ENCODE peak calls at places on chromosomes 16 and 17, in four cellular contexts. U is AG04450, M is heart left ventricle, C is fibroblast of lung. E is an unnamed sample.

GRCh38 chr17:42325026-42325425 is 36.7 kb downstream of the STAT5A start:
- DNase-seq in U (peak), M (no peak), C (peak), E (peak)

GRCh38 chr17:17937958-17938357 is 34.2 kb downstream of the TOM1L2 start:
- DNase-seq in U (no peak), M (no peak), C (no peak), E (no peak)

GRCh38 chr16:85639529-85640253 is 26.6 kb downstream of the GSE1 start:
- DNase-seq in U (no peak), M (peak), C (no peak), E (peak)

GRCh38 chr17:12940699-12941098 is 77.1 kb downstream of the ELAC2 start:
- DNase-seq in U (no peak), M (no peak), C (no peak), E (no peak)

GRCh38 chr17:1162116-1162855 is 17.5 kb downstream of the ABR start:
- DNase-seq in U (no peak), M (no peak), C (no peak), E (no peak)

GRCh38 chr17:67449885-67450755 is 73.0 kb downstream of the PITPNC1 start:
- DNase-seq in U (no peak), M (no peak), C (no peak), E (no peak)

GRCh38 chr17:77407321-77408277 is 266.8 kb downstream of the SEC14L1 start:
- DNase-seq in U (no peak), M (no peak), C (no peak), E (no peak)

GRCh38 chr17:77741109-77741508 is 217.4 kb upstream of the TNRC6C start:
- DNase-seq in U (no peak), M (no peak), C (no peak), E (peak)

GRCh38 chr16:48158296-48158695 is 2.5 kb upstream of the ABCC12 start:
- DNase-seq in U (peak), M (no peak), C (peak), E (peak)

GRCh38 chr16:51685498-51685897 is 534.4 kb upstream of the SALL1 start:
- DNase-seq in U (no peak), M (no peak), C (no peak), E (no peak)

GRCh38 chr17:49571764-49572163 is 3.9 kb upstream of the NXPH3 start:
- DNase-seq in U (no peak), M (no peak), C (no peak), E (no peak)

GRCh38 chr17:68512967-68513474 is 791 bp downstream of the PRKAR1A start:
- DNase-seq in U (no peak), M (no peak), C (peak), E (peak)

GRCh38 chr17:67959510-67959909 is 36.8 kb downstream of the C17orf58 start:
- DNase-seq in U (no peak), M (no peak), C (no peak), E (no peak)

GRCh38 chr16:764848-765487 is 4.4 kb downstream of the MSLN start:
- DNase-seq in U (no peak), M (no peak), C (no peak), E (no peak)

GRCh38 chr17:1560582-1561170 is 1.9 kb downstream of the PITPNA start:
- DNase-seq in U (no peak), M (no peak), C (no peak), E (no peak)

GRCh38 chr16:9480503-9480902 is 389.1 kb downstream of the HAPSTR1 start:
- DNase-seq in U (no peak), M (no peak), C (no peak), E (no peak)

GRCh38 chr16:63466-63865 is 9.0 kb downstream of the RHBDF1 start:
- DNase-seq in U (no peak), M (no peak), C (no peak), E (no peak)

GRCh38 chr17:44775136-44775837 is 16.5 kb downstream of the ADAM11 start:
- DNase-seq in U (peak), M (peak), C (peak), E (peak)

GRCh38 chr17:79811036-79811887 is 14.4 kb upstream of the CBX8 start:
- DNase-seq in U (no peak), M (peak), C (no peak), E (no peak)

GRCh38 chr17:66812571-66812970 is 22.3 kb upstream of the CACNG5 start:
- DNase-seq in U (no peak), M (no peak), C (no peak), E (no peak)

GRCh38 chr17:27518750-27519521 is 62.7 kb downstream of the KSR1 start:
- DNase-seq in U (no peak), M (no peak), C (no peak), E (no peak)

GRCh38 chr16:77376358-77376757 is 58.5 kb downstream of the ADAMTS18 start:
- DNase-seq in U (no peak), M (no peak), C (no peak), E (no peak)

GRCh38 chr17:61202564-61202963 is 197.1 kb upstream of the TBX2 start:
- DNase-seq in U (peak), M (no peak), C (peak), E (peak)

GRCh38 chr16:85767569-85767968 is 16.7 kb upstream of the C16orf74 start:
- DNase-seq in U (peak), M (no peak), C (peak), E (peak)

GRCh38 chr16:23448392-23448791 is 4.6 kb downstream of the COG7 start:
- DNase-seq in U (no peak), M (no peak), C (no peak), E (no peak)

GRCh38 chr16:10741844-10742243 is 1.8 kb upstream of the NUBP1 start:
- DNase-seq in U (no peak), M (peak), C (peak), E (peak)

GRCh38 chr17:44004761-44005526 is 522 bp downstream of the NAGS start:
- DNase-seq in U (no peak), M (no peak), C (no peak), E (no peak)

GRCh38 chr16:88368036-88368435 is 14.7 kb upstream of the ZNF469 start:
- DNase-seq in U (no peak), M (no peak), C (no peak), E (no peak)

GRCh38 chr17:42431758-42432161 is 8.7 kb upstream of the CAVIN1 start:
- DNase-seq in U (no peak), M (no peak), C (peak), E (no peak)

GRCh38 chr16:3655030-3655790 is 719 bp downstream of the DNASE1 start:
- DNase-seq in U (no peak), M (no peak), C (no peak), E (no peak)

DNA sequence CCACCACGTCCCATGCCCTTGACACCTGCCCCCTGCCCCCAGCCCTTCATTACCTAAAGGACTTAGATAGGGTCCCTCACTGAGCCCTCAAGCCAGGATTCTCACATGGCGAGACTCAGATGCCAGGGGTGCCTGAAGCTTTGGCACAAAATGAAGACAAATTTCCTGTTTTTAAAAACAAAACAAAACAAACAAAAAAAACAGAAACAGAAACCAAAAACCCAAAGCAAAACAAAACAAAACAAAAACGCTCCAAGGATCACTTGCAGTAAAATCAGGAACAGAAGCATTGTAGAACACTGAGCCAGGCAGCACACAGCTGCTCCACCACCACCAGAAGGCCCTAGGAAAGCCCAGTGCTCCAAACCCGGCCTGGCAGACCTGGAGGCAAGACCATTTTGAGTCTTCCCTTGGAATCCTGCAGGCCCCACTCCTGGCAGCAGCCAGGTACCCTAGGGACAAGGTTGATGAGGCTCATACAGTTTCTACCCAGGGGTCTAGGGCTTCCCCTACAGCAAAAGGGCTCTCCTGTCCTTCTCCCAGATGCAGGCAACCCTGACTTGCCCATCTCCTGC is 20.8 kb downstream of the MYO18A start:
- DNase-seq in U (no peak), M (no peak), C (no peak), E (no peak)
- H3K4me3 ChIP-seq in U (no peak), M (no peak), C (no peak), E (no peak)

GRCh38 chr16:56671706-56672105 is 2.1 kb downstream of the MT1H start:
- DNase-seq in U (no peak), M (no peak), C (peak), E (no peak)

GRCh38 chr16:56669005-56669839 is at the start of gene MT1H:
- DNase-seq in U (no peak), M (no peak), C (no peak), E (no peak)

GRCh38 chr16:56670640-56670934 is 973 bp downstream of the MT1H start:
- DNase-seq in U (no peak), M (no peak), C (no peak), E (no peak)

GRCh38 chr16:56667581-56668571 is at the start of gene MT1G:
- DNase-seq in U (no peak), M (peak), C (peak), E (no peak)

DNA sequence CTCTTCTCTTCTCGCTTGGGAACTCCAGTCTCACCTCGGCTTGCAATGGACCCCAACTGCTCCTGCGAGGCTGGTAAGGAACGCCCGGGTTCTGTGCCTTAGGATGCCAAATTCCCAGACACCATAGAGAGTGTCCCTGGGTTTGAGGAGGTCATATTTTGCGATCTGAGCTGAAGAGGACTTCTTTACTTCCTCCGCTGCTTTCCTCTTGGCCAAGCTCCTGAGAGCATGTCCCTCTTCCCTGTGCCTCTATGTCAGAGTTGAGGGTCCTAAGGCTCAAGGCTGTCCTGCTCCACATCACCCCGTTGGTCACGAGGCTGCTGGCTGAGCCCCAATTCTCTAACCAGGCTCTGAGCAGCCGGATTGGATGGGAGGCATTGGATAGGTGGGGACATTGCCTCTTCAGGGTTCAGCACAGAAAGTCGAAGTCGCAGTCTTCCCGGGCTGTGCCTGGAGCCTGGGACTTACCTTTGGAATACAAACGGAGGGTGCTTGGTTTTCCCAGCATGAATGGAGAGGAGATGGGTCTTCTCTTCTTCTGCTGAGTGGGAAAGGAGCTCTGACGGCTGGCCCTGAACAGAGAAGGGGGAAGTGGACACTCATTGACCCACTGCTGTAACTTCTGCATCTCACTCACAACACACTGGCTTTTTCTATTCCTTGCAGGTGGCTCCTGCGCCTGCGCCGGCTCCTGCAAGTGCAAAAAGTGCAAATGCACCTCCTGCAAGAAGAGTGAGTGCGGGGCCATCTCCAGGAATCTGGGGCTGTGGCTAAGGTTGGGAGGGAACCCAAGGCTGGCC is 426 bp downstream of the MT1H start:
- DNase-seq in U (no peak), M (no peak), C (no peak), E (no peak)
- H3K4me3 ChIP-seq in U (no peak), M (no peak), C (no peak), E (no peak)

DNA sequence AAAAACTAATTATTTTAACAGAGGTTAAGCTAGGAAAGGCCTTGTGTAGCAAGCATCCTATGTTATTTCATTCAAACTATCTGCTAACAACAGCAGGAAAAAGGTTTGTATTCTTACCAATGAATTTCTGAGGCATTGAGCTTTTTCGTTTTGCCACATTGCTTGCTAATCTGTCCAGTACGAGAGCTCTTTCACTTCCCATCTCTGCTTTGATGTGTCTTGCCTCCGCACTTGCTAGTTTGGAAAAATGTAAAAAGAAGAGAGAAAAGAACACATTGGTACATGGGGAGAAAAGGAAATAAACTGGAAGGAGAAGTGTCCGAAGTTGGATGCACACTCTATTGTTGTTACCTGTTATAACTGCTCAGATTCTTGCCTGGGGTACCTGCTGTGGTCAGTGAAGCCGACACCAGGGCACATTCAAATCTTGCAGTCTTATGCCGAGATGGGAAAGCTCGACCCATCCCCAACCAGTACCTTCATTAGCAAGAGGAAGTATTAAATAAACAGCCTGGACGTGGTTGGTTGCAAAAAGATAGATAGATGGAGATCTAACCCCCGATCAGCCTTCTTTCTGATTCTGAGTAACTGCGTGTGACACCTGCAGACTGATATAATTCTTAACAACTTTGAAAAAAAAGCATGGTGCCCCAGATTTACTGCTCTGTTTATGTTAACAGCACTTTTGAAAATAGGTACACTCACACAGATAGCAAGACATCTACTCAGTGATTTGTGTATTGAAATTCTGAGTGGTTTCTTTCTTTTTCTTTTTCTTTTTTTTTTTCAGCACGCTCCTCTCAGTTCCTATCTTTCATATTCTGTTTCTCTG is 40.0 kb downstream of the GRB7 start:
- DNase-seq in U (no peak), M (no peak), C (no peak), E (no peak)
- H3K4me3 ChIP-seq in U (no peak), M (no peak), C (no peak), E (no peak)

GRCh38 chr17:50781167-50781566 is 13.8 kb upstream of the ANKRD40CL start:
- DNase-seq in U (no peak), M (no peak), C (no peak), E (peak)
- H3K4me3 ChIP-seq in U (peak), M (peak), C (no peak), E (peak)

DNA sequence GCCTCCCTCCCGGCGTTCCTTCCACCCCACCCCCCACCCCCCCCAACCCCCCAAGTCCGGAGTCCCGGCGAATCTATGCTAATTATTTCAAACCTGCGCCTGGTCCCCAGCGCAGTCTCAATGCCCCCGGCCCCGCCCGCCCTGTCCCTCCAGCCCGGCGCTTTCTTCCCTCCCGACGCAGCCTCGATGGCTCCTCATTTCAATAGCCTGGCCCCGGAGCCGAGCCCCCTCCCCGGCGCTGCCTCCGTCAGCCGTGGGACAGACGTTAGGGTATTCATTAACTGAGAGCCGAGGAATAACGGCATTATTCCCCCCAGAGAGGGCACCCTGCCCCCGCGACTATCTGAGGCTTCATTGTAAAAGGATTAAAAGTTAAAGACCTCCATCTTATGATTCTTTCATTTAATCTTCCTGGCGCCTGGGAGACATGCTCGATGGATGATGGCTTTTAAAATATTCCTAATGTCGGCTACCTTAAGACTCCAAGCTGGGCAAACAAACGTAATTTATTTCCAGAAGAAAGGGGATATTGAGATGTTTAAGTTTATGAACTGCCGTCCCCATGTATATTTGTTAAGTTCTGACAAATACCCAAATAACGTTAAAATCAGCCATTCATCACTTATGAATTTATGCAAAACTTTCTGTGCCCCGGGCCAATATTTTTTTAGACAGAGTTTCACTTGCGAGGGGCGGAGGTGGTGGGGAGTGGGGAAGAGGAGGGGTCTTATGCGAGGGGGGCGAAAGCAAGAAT is 3.4 kb downstream of the NOG start:
- DNase-seq in U (no peak), M (no peak), C (no peak), E (peak)
- H3K4me3 ChIP-seq in U (peak), M (peak), C (peak), E (peak)